ENCODE peak calls at places on chromosomes 3 and 15, in seven cellular contexts. One of them, this sample, is unnamed.

GRCh38 chr3:187968883-187969580 is 184.9 kb upstream of the LPP start:
- DNase-seq in thyroid gland: no peak
- DNase-seq in upper lobe of right lung: no peak
- DNase-seq in CD8-positive, alpha-beta memory T cell: no peak
- DNase-seq in psoas muscle: no peak
- DNase-seq in dorsolateral prefrontal cortex: no peak
- DNase-seq in right lobe of liver: peak
- DNase-seq in this sample: no peak

GRCh38 chr3:63864008-63864871 is 573 bp downstream of the ATXN7 start:
- DNase-seq in psoas muscle: peak
- DNase-seq in dorsolateral prefrontal cortex: no peak
- DNase-seq in right lobe of liver: peak
- DNase-seq in upper lobe of right lung: peak
- DNase-seq in thyroid gland: peak
- DNase-seq in CD8-positive, alpha-beta memory T cell: peak
- DNase-seq in this sample: no peak

GRCh38 chr3:191963182-191963581 is 502.2 kb downstream of the PYDC2 start:
- DNase-seq in CD8-positive, alpha-beta memory T cell: no peak
- DNase-seq in right lobe of liver: no peak
- DNase-seq in thyroid gland: no peak
- DNase-seq in psoas muscle: no peak
- DNase-seq in upper lobe of right lung: no peak
- DNase-seq in dorsolateral prefrontal cortex: no peak
- DNase-seq in this sample: no peak

GRCh38 chr3:23959147-23959900 is 14.2 kb downstream of the NR1D2 start:
- DNase-seq in right lobe of liver: no peak
- DNase-seq in psoas muscle: no peak
- DNase-seq in dorsolateral prefrontal cortex: no peak
- DNase-seq in thyroid gland: no peak
- DNase-seq in CD8-positive, alpha-beta memory T cell: no peak
- DNase-seq in upper lobe of right lung: no peak
- DNase-seq in this sample: peak

GRCh38 chr3:159821148-159821547 is 167.5 kb upstream of the IL12A start:
- DNase-seq in dorsolateral prefrontal cortex: no peak
- DNase-seq in right lobe of liver: no peak
- DNase-seq in psoas muscle: no peak
- DNase-seq in upper lobe of right lung: no peak
- DNase-seq in CD8-positive, alpha-beta memory T cell: no peak
- DNase-seq in thyroid gland: no peak
- DNase-seq in this sample: no peak

GRCh38 chr3:193396451-193397244 is 18.1 kb upstream of the ATP13A5 start:
- DNase-seq in right lobe of liver: no peak
- DNase-seq in psoas muscle: no peak
- DNase-seq in thyroid gland: peak
- DNase-seq in dorsolateral prefrontal cortex: no peak
- DNase-seq in CD8-positive, alpha-beta memory T cell: no peak
- DNase-seq in upper lobe of right lung: no peak
- DNase-seq in this sample: no peak

GRCh38 chr3:124619887-124620599 is 110.2 kb upstream of the UMPS start:
- DNase-seq in right lobe of liver: no peak
- DNase-seq in psoas muscle: no peak
- DNase-seq in upper lobe of right lung: no peak
- DNase-seq in CD8-positive, alpha-beta memory T cell: peak
- DNase-seq in dorsolateral prefrontal cortex: no peak
- DNase-seq in thyroid gland: no peak
- DNase-seq in this sample: no peak

GRCh38 chr15:74768099-74768770 is 13.6 kb upstream of the CSK start:
- DNase-seq in dorsolateral prefrontal cortex: no peak
- DNase-seq in psoas muscle: no peak
- DNase-seq in thyroid gland: no peak
- DNase-seq in right lobe of liver: no peak
- DNase-seq in upper lobe of right lung: no peak
- DNase-seq in CD8-positive, alpha-beta memory T cell: no peak
- DNase-seq in this sample: no peak

GRCh38 chr3:54237109-54237508 is 114.8 kb downstream of the CACNA2D3 start:
- DNase-seq in CD8-positive, alpha-beta memory T cell: no peak
- DNase-seq in psoas muscle: no peak
- DNase-seq in dorsolateral prefrontal cortex: no peak
- DNase-seq in thyroid gland: no peak
- DNase-seq in upper lobe of right lung: no peak
- DNase-seq in right lobe of liver: no peak
- DNase-seq in this sample: no peak

GRCh38 chr15:81146454-81146853 is 12.4 kb downstream of the CFAP161 start:
- DNase-seq in psoas muscle: no peak
- DNase-seq in dorsolateral prefrontal cortex: no peak
- DNase-seq in thyroid gland: no peak
- DNase-seq in right lobe of liver: no peak
- DNase-seq in upper lobe of right lung: no peak
- DNase-seq in CD8-positive, alpha-beta memory T cell: no peak
- DNase-seq in this sample: no peak

GRCh38 chr3:196214783-196215441 is 1.4 kb upstream of the SLC51A start:
- DNase-seq in CD8-positive, alpha-beta memory T cell: no peak
- DNase-seq in thyroid gland: no peak
- DNase-seq in upper lobe of right lung: peak
- DNase-seq in psoas muscle: no peak
- DNase-seq in right lobe of liver: peak
- DNase-seq in dorsolateral prefrontal cortex: no peak
- DNase-seq in this sample: no peak

GRCh38 chr3:93867425-93867824 is 106.3 kb downstream of the PROS1 start:
- DNase-seq in dorsolateral prefrontal cortex: no peak
- DNase-seq in upper lobe of right lung: no peak
- DNase-seq in thyroid gland: no peak
- DNase-seq in CD8-positive, alpha-beta memory T cell: no peak
- DNase-seq in psoas muscle: no peak
- DNase-seq in right lobe of liver: no peak
- DNase-seq in this sample: no peak

GRCh38 chr15:58909616-58910015 is 23.9 kb downstream of the SLTM start:
- DNase-seq in dorsolateral prefrontal cortex: no peak
- DNase-seq in CD8-positive, alpha-beta memory T cell: no peak
- DNase-seq in upper lobe of right lung: no peak
- DNase-seq in thyroid gland: no peak
- DNase-seq in right lobe of liver: no peak
- DNase-seq in psoas muscle: no peak
- DNase-seq in this sample: no peak

GRCh38 chr3:182979719-182980191 is 583 bp downstream of the DCUN1D1 start:
- DNase-seq in CD8-positive, alpha-beta memory T cell: peak
- DNase-seq in right lobe of liver: peak
- DNase-seq in thyroid gland: peak
- DNase-seq in upper lobe of right lung: no peak
- DNase-seq in dorsolateral prefrontal cortex: no peak
- DNase-seq in psoas muscle: no peak
- DNase-seq in this sample: no peak

GRCh38 chr15:66038387-66039116 is 169.3 kb downstream of the RAB11A start:
- DNase-seq in CD8-positive, alpha-beta memory T cell: no peak
- DNase-seq in thyroid gland: no peak
- DNase-seq in psoas muscle: no peak
- DNase-seq in upper lobe of right lung: no peak
- DNase-seq in right lobe of liver: no peak
- DNase-seq in dorsolateral prefrontal cortex: no peak
- DNase-seq in this sample: no peak

GRCh38 chr3:133161666-133162065 is 123.5 kb downstream of the TMEM108 start:
- DNase-seq in CD8-positive, alpha-beta memory T cell: no peak
- DNase-seq in psoas muscle: no peak
- DNase-seq in right lobe of liver: no peak
- DNase-seq in upper lobe of right lung: no peak
- DNase-seq in thyroid gland: peak
- DNase-seq in dorsolateral prefrontal cortex: no peak
- DNase-seq in this sample: no peak

GRCh38 chr3:8589880-8590556 is 54.6 kb downstream of the SSUH2 start:
- DNase-seq in psoas muscle: no peak
- DNase-seq in right lobe of liver: no peak
- DNase-seq in thyroid gland: no peak
- DNase-seq in dorsolateral prefrontal cortex: no peak
- DNase-seq in CD8-positive, alpha-beta memory T cell: no peak
- DNase-seq in upper lobe of right lung: no peak
- DNase-seq in this sample: peak

GRCh38 chr3:73143821-73144237 is 82.4 kb downstream of the EBLN2 start:
- DNase-seq in dorsolateral prefrontal cortex: no peak
- DNase-seq in CD8-positive, alpha-beta memory T cell: no peak
- DNase-seq in right lobe of liver: no peak
- DNase-seq in thyroid gland: no peak
- DNase-seq in upper lobe of right lung: no peak
- DNase-seq in psoas muscle: no peak
- DNase-seq in this sample: no peak

GRCh38 chr3:87674397-87675161 is 384.2 kb downstream of the CGGBP1 start:
- DNase-seq in dorsolateral prefrontal cortex: no peak
- DNase-seq in CD8-positive, alpha-beta memory T cell: no peak
- DNase-seq in right lobe of liver: no peak
- DNase-seq in thyroid gland: no peak
- DNase-seq in upper lobe of right lung: no peak
- DNase-seq in psoas muscle: no peak
- DNase-seq in this sample: no peak

GRCh38 chr3:165192610-165193192 is 3.5 kb downstream of the SLITRK3 start:
- DNase-seq in CD8-positive, alpha-beta memory T cell: no peak
- DNase-seq in psoas muscle: no peak
- DNase-seq in right lobe of liver: no peak
- DNase-seq in dorsolateral prefrontal cortex: no peak
- DNase-seq in upper lobe of right lung: peak
- DNase-seq in thyroid gland: no peak
- DNase-seq in this sample: no peak

GRCh38 chr3:73614385-73614784 is 10.4 kb downstream of the PDZRN3 start:
- DNase-seq in dorsolateral prefrontal cortex: no peak
- DNase-seq in thyroid gland: no peak
- DNase-seq in right lobe of liver: no peak
- DNase-seq in CD8-positive, alpha-beta memory T cell: no peak
- DNase-seq in upper lobe of right lung: no peak
- DNase-seq in psoas muscle: no peak
- DNase-seq in this sample: no peak

GRCh38 chr3:15708882-15709677 is 88.7 kb downstream of the ANKRD28 start:
- DNase-seq in upper lobe of right lung: no peak
- DNase-seq in psoas muscle: no peak
- DNase-seq in CD8-positive, alpha-beta memory T cell: no peak
- DNase-seq in thyroid gland: no peak
- DNase-seq in dorsolateral prefrontal cortex: no peak
- DNase-seq in right lobe of liver: no peak
- DNase-seq in this sample: no peak

GRCh38 chr3:114499986-114500385 is 206.2 kb downstream of the TIGIT start:
- DNase-seq in CD8-positive, alpha-beta memory T cell: peak
- DNase-seq in thyroid gland: no peak
- DNase-seq in dorsolateral prefrontal cortex: no peak
- DNase-seq in psoas muscle: no peak
- DNase-seq in upper lobe of right lung: no peak
- DNase-seq in right lobe of liver: no peak
- DNase-seq in this sample: no peak

GRCh38 chr3:110933786-110934415 is 137.7 kb upstream of the NECTIN3 start:
- DNase-seq in dorsolateral prefrontal cortex: no peak
- DNase-seq in upper lobe of right lung: no peak
- DNase-seq in CD8-positive, alpha-beta memory T cell: no peak
- DNase-seq in right lobe of liver: no peak
- DNase-seq in thyroid gland: no peak
- DNase-seq in psoas muscle: no peak
- DNase-seq in this sample: peak
- H3K27ac ChIP-seq in dorsolateral prefrontal cortex: no peak
- H3K27ac ChIP-seq in upper lobe of right lung: no peak
- H3K27ac ChIP-seq in CD8-positive, alpha-beta memory T cell: no peak
- H3K27ac ChIP-seq in right lobe of liver: no peak
- H3K27ac ChIP-seq in thyroid gland: no peak
- H3K27ac ChIP-seq in psoas muscle: no peak
- H3K27ac ChIP-seq in this sample: no peak

GRCh38 chr15:95416576-95416975 is 913.9 kb upstream of the NR2F2 start:
- DNase-seq in psoas muscle: no peak
- DNase-seq in thyroid gland: no peak
- DNase-seq in dorsolateral prefrontal cortex: no peak
- DNase-seq in right lobe of liver: no peak
- DNase-seq in CD8-positive, alpha-beta memory T cell: no peak
- DNase-seq in upper lobe of right lung: no peak
- DNase-seq in this sample: no peak
- H3K27ac ChIP-seq in psoas muscle: no peak
- H3K27ac ChIP-seq in thyroid gland: no peak
- H3K27ac ChIP-seq in dorsolateral prefrontal cortex: no peak
- H3K27ac ChIP-seq in right lobe of liver: no peak
- H3K27ac ChIP-seq in CD8-positive, alpha-beta memory T cell: no peak
- H3K27ac ChIP-seq in upper lobe of right lung: peak
- H3K27ac ChIP-seq in this sample: no peak

GRCh38 chr3:29201609-29202008 is 79.3 kb upstream of the RBMS3 start:
- DNase-seq in upper lobe of right lung: no peak
- DNase-seq in psoas muscle: no peak
- DNase-seq in right lobe of liver: no peak
- DNase-seq in thyroid gland: peak
- DNase-seq in CD8-positive, alpha-beta memory T cell: no peak
- DNase-seq in dorsolateral prefrontal cortex: no peak
- DNase-seq in this sample: no peak
- H3K27ac ChIP-seq in upper lobe of right lung: no peak
- H3K27ac ChIP-seq in psoas muscle: no peak
- H3K27ac ChIP-seq in right lobe of liver: no peak
- H3K27ac ChIP-seq in thyroid gland: no peak
- H3K27ac ChIP-seq in CD8-positive, alpha-beta memory T cell: no peak
- H3K27ac ChIP-seq in dorsolateral prefrontal cortex: no peak
- H3K27ac ChIP-seq in this sample: no peak

GRCh38 chr15:42080585-42081462 is 13.5 kb downstream of the PLA2G4D start:
- DNase-seq in thyroid gland: no peak
- DNase-seq in upper lobe of right lung: no peak
- DNase-seq in right lobe of liver: no peak
- DNase-seq in CD8-positive, alpha-beta memory T cell: no peak
- DNase-seq in dorsolateral prefrontal cortex: no peak
- DNase-seq in psoas muscle: no peak
- DNase-seq in this sample: no peak

GRCh38 chr15:42077680-42078079 is 16.7 kb downstream of the PLA2G4D start:
- DNase-seq in dorsolateral prefrontal cortex: no peak
- DNase-seq in psoas muscle: no peak
- DNase-seq in thyroid gland: no peak
- DNase-seq in upper lobe of right lung: no peak
- DNase-seq in CD8-positive, alpha-beta memory T cell: no peak
- DNase-seq in right lobe of liver: no peak
- DNase-seq in this sample: no peak

GRCh38 chr15:42078903-42079302 is 15.5 kb downstream of the PLA2G4D start:
- DNase-seq in upper lobe of right lung: no peak
- DNase-seq in CD8-positive, alpha-beta memory T cell: no peak
- DNase-seq in thyroid gland: no peak
- DNase-seq in psoas muscle: no peak
- DNase-seq in dorsolateral prefrontal cortex: no peak
- DNase-seq in right lobe of liver: no peak
- DNase-seq in this sample: no peak

GRCh38 chr15:42081463-42081830 is 12.9 kb downstream of the PLA2G4D start:
- DNase-seq in thyroid gland: no peak
- DNase-seq in psoas muscle: no peak
- DNase-seq in right lobe of liver: no peak
- DNase-seq in dorsolateral prefrontal cortex: no peak
- DNase-seq in CD8-positive, alpha-beta memory T cell: no peak
- DNase-seq in upper lobe of right lung: peak
- DNase-seq in this sample: no peak

GRCh38 chr15:42079401-42079908 is 14.9 kb downstream of the PLA2G4D start:
- DNase-seq in right lobe of liver: no peak
- DNase-seq in psoas muscle: no peak
- DNase-seq in dorsolateral prefrontal cortex: peak
- DNase-seq in thyroid gland: no peak
- DNase-seq in upper lobe of right lung: no peak
- DNase-seq in CD8-positive, alpha-beta memory T cell: no peak
- DNase-seq in this sample: no peak
- H3K27ac ChIP-seq in right lobe of liver: no peak
- H3K27ac ChIP-seq in psoas muscle: no peak
- H3K27ac ChIP-seq in dorsolateral prefrontal cortex: no peak
- H3K27ac ChIP-seq in thyroid gland: no peak
- H3K27ac ChIP-seq in upper lobe of right lung: no peak
- H3K27ac ChIP-seq in CD8-positive, alpha-beta memory T cell: no peak
- H3K27ac ChIP-seq in this sample: no peak

GRCh38 chr3:53147903-53148400 is 13.1 kb upstream of the PRKCD start:
- DNase-seq in upper lobe of right lung: peak
- DNase-seq in thyroid gland: no peak
- DNase-seq in CD8-positive, alpha-beta memory T cell: no peak
- DNase-seq in right lobe of liver: no peak
- DNase-seq in dorsolateral prefrontal cortex: no peak
- DNase-seq in psoas muscle: no peak
- DNase-seq in this sample: no peak
- H3K27ac ChIP-seq in upper lobe of right lung: no peak
- H3K27ac ChIP-seq in thyroid gland: no peak
- H3K27ac ChIP-seq in CD8-positive, alpha-beta memory T cell: no peak
- H3K27ac ChIP-seq in right lobe of liver: no peak
- H3K27ac ChIP-seq in dorsolateral prefrontal cortex: no peak
- H3K27ac ChIP-seq in psoas muscle: no peak
- H3K27ac ChIP-seq in this sample: no peak

GRCh38 chr3:42122261-42123011 is 31.3 kb downstream of the TRAK1 start:
- DNase-seq in thyroid gland: no peak
- DNase-seq in upper lobe of right lung: no peak
- DNase-seq in psoas muscle: no peak
- DNase-seq in right lobe of liver: no peak
- DNase-seq in CD8-positive, alpha-beta memory T cell: no peak
- DNase-seq in dorsolateral prefrontal cortex: no peak
- DNase-seq in this sample: no peak
- H3K27ac ChIP-seq in thyroid gland: no peak
- H3K27ac ChIP-seq in upper lobe of right lung: no peak
- H3K27ac ChIP-seq in psoas muscle: peak
- H3K27ac ChIP-seq in right lobe of liver: no peak
- H3K27ac ChIP-seq in CD8-positive, alpha-beta memory T cell: no peak
- H3K27ac ChIP-seq in dorsolateral prefrontal cortex: peak
- H3K27ac ChIP-seq in this sample: no peak